ENCODE peak calls at places on chromosomes 3 and 15, in seven cellular contexts. U is fibroblast of lung; D is right cardiac atrium; R is IMR-90; A is endothelial cell of umbilical vein; G is CD8-positive, alpha-beta memory T cell; B is GM23248. F is an unnamed sample. For H3K27me3, the result is how much of the 10 kb centered on the place peaks cover.

GRCh38 chr3:150411971-150412370 is 3.9 kb downstream of the TSC22D2 start:
- DNase-seq in U (peak), D (no peak), R (peak), A (no peak), G (no peak), B (peak), F (no peak)

GRCh38 chr3:120435621-120436020 is 15.2 kb downstream of the FSTL1 start:
- DNase-seq in U (no peak), D (no peak), R (peak), A (peak), G (no peak), B (peak), F (peak)

GRCh38 chr15:97902140-97902780 is 58.2 kb upstream of the ARRDC4 start:
- DNase-seq in U (no peak), D (no peak), R (peak), A (no peak), G (no peak), B (peak), F (peak)

GRCh38 chr3:110493752-110494151 is 577.9 kb upstream of the NECTIN3 start:
- DNase-seq in U (no peak), D (no peak), R (no peak), A (no peak), G (no peak), B (no peak), F (no peak)

GRCh38 chr3:40719660-40720287 is 195.0 kb downstream of the ZNF621 start:
- DNase-seq in U (no peak), D (no peak), R (no peak), A (no peak), G (no peak), B (no peak), F (no peak)

GRCh38 chr3:10596746-10597448 is 91.5 kb upstream of the ATP2B2 start:
- DNase-seq in U (no peak), D (no peak), R (no peak), A (no peak), G (no peak), B (no peak), F (no peak)

GRCh38 chr3:188531210-188531609 is 377.3 kb downstream of the LPP start:
- DNase-seq in U (no peak), D (no peak), R (peak), A (peak), G (no peak), B (peak), F (no peak)

GRCh38 chr3:123741058-123741511 is 143.0 kb downstream of the MYLK start:
- DNase-seq in U (no peak), D (no peak), R (peak), A (no peak), G (no peak), B (peak), F (no peak)

GRCh38 chr3:136245691-136246090 is 4.4 kb upstream of the PCCB start:
- DNase-seq in U (no peak), D (no peak), R (no peak), A (no peak), G (no peak), B (no peak), F (no peak)

GRCh38 chr15:81338422-81339007 is 14.6 kb upstream of the STARD5 start:
- DNase-seq in U (peak), D (peak), R (peak), A (peak), G (no peak), B (peak), F (no peak)

GRCh38 chr3:31077021-31077601 is 182.7 kb upstream of the GADL1 start:
- DNase-seq in U (peak), D (no peak), R (peak), A (peak), G (no peak), B (peak), F (peak)

GRCh38 chr3:144791034-144791433 is 819.4 kb downstream of the DIPK2A start:
- DNase-seq in U (no peak), D (no peak), R (no peak), A (no peak), G (no peak), B (no peak), F (no peak)

GRCh38 chr15:62248277-62248974 is 83.3 kb upstream of the C2CD4B start:
- DNase-seq in U (no peak), D (no peak), R (peak), A (no peak), G (no peak), B (no peak), F (peak)

GRCh38 chr15:51853987-51854386 is 24.5 kb downstream of the TMOD3 start:
- DNase-seq in U (peak), D (no peak), R (peak), A (no peak), G (no peak), B (peak), F (no peak)

GRCh38 chr15:52483712-52484111 is 45.0 kb downstream of the MYO5A start:
- DNase-seq in U (peak), D (no peak), R (peak), A (peak), G (no peak), B (peak), F (no peak)

GRCh38 chr15:99099661-99100060 is 5.2 kb upstream of the SYNM start:
- DNase-seq in U (no peak), D (no peak), R (no peak), A (no peak), G (no peak), B (no peak), F (no peak)

GRCh38 chr3:115248274-115248673 is 101.2 kb upstream of the ZBTB20 start:
- DNase-seq in U (no peak), D (no peak), R (peak), A (peak), G (no peak), B (peak), F (no peak)

GRCh38 chr15:74205593-74205969 is 3.0 kb upstream of the STRA6 start:
- DNase-seq in U (no peak), D (no peak), R (no peak), A (no peak), G (no peak), B (no peak), F (no peak)

GRCh38 chr3:10390641-10391373 is 69.9 kb upstream of the SEC13 start:
- DNase-seq in U (no peak), D (no peak), R (no peak), A (no peak), G (no peak), B (no peak), F (no peak)

GRCh38 chr3:49058011-49058410 is 28.8 kb upstream of the IMPDH2 start:
- DNase-seq in U (no peak), D (no peak), R (no peak), A (no peak), G (no peak), B (no peak), F (no peak)

GRCh38 chr3:58281069-58281468 is 25.0 kb upstream of the RPP14 start:
- DNase-seq in U (no peak), D (no peak), R (no peak), A (no peak), G (no peak), B (no peak), F (no peak)

GRCh38 chr3:25384471-25384870 is 43.6 kb upstream of the RARB start:
- DNase-seq in U (no peak), D (no peak), R (no peak), A (no peak), G (no peak), B (no peak), F (no peak)

GRCh38 chr15:74850398-74850797 is 7.4 kb upstream of the ULK3 start:
- DNase-seq in U (no peak), D (no peak), R (no peak), A (no peak), G (no peak), B (no peak), F (no peak)

GRCh38 chr3:171892457-171892856 is 49.3 kb downstream of the TMEM212 start:
- DNase-seq in U (no peak), D (no peak), R (no peak), A (peak), G (no peak), B (no peak), F (no peak)

GRCh38 chr3:73827658-73828313 is 203.0 kb upstream of the PDZRN3 start:
- DNase-seq in U (peak), D (no peak), R (peak), A (no peak), G (no peak), B (peak), F (no peak)

GRCh38 chr3:140053011-140053702 is 118.2 kb downstream of the CLSTN2 start:
- DNase-seq in U (no peak), D (peak), R (no peak), A (no peak), G (no peak), B (no peak), F (peak)

GRCh38 chr15:56916825-56917477 is 1.5 kb upstream of the TCF12 start:
- DNase-seq in U (no peak), D (no peak), R (no peak), A (no peak), G (no peak), B (peak), F (no peak)

GRCh38 chr3:137008976-137009375 is 51.2 kb downstream of the IL20RB start:
- DNase-seq in U (no peak), D (no peak), R (no peak), A (no peak), G (no peak), B (no peak), F (no peak)

GRCh38 chr3:12014613-12015012 is 10.4 kb downstream of the SYN2 start:
- DNase-seq in U (no peak), D (no peak), R (no peak), A (no peak), G (no peak), B (no peak), F (no peak)

GRCh38 chr3:49158108-49158709 is 7.9 kb downstream of the CCDC71 start:
- DNase-seq in U (peak), D (peak), R (no peak), A (no peak), G (peak), B (peak), F (no peak)

GRCh38 chr3:127775398-127776109 is 46.8 kb downstream of the MGLL start:
- DNase-seq in U (peak), D (peak), R (peak), A (peak), G (no peak), B (peak), F (peak)

GRCh38 chr3:13452490-13453335 is 27.4 kb upstream of the HDAC11 start:
- DNase-seq in U (peak), D (no peak), R (peak), A (peak), G (peak), B (peak), F (no peak)

GRCh38 chr3:120098710-120099109 is 4.5 kb upstream of the GSK3B start:
- DNase-seq in U (no peak), D (no peak), R (no peak), A (no peak), G (no peak), B (no peak), F (no peak)

GRCh38 chr3:172622156-172622555 is 88.7 kb downstream of the NCEH1 start:
- DNase-seq in U (no peak), D (no peak), R (no peak), A (no peak), G (no peak), B (no peak), F (no peak)

GRCh38 chr3:62538706-62539356 is 165.5 kb upstream of the FEZF2 start:
- DNase-seq in U (no peak), D (no peak), R (no peak), A (no peak), G (no peak), B (no peak), F (no peak)

GRCh38 chr3:6717026-6717943 is 143.6 kb upstream of the GRM7 start:
- DNase-seq in U (no peak), D (no peak), R (no peak), A (no peak), G (no peak), B (no peak), F (no peak)

GRCh38 chr15:80118956-80119355 is 33.8 kb upstream of the FAH start:
- DNase-seq in U (no peak), D (no peak), R (no peak), A (no peak), G (no peak), B (no peak), F (no peak)

GRCh38 chr3:56124546-56124945 is 343.7 kb downstream of the ERC2 start:
- DNase-seq in U (no peak), D (no peak), R (no peak), A (no peak), G (no peak), B (no peak), F (no peak)
- H3K27me3 ChIP-seq in U (under half), D (under half), R (under half), A (under half), G (under half), B (under half), F (under half)

GRCh38 chr3:42072583-42072924 is 18.6 kb upstream of the TRAK1 start:
- DNase-seq in U (no peak), D (no peak), R (no peak), A (no peak), G (no peak), B (no peak), F (no peak)
- H3K4me3 ChIP-seq in U (peak), D (peak), R (no peak), A (no peak), G (no peak), B (peak), F (no peak)

GRCh38 chr15:34514251-34514760 is 69.1 kb downstream of the GOLGA8B start:
- DNase-seq in U (peak), D (peak), R (no peak), A (peak), G (peak), B (peak), F (no peak)
- H3K27me3 ChIP-seq in U (under half), D (under half), R (under half), A (under half), G (under half), B (under half), F (under half)

DNA sequence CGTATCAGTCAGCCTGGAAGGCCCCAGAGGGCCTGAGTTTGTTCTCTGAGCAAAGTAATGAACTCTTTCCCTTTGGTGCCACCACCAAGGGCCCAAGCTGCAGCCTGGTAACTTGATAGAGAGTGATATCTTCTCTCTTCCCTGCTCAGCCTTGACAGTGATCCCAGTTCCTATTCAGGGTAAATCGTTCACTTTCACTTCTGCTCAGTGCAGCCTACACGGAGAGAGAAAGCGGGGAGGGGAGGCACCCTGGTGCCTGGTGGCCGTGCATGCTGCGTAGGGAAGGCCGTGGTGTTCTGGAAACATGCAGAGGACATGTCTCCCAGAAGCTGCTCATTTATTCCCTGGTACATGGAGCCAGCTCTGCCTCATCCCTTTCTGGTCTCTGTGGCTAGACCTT is 54.9 kb downstream of the KIF9 start:
- DNase-seq in U (no peak), D (peak), R (no peak), A (no peak), G (no peak), B (no peak), F (no peak)
- H3K4me3 ChIP-seq in U (no peak), D (no peak), R (no peak), A (no peak), G (no peak), B (no peak), F (no peak)

GRCh38 chr3:184585545-184585944 is 24.0 kb downstream of the EPHB3 start:
- DNase-seq in U (no peak), D (peak), R (no peak), A (no peak), G (no peak), B (no peak), F (no peak)

GRCh38 chr3:184583345-184584000 is 21.9 kb downstream of the EPHB3 start:
- DNase-seq in U (no peak), D (peak), R (no peak), A (no peak), G (no peak), B (peak), F (no peak)

GRCh38 chr3:184584001-184584891 is 22.7 kb downstream of the EPHB3 start:
- DNase-seq in U (no peak), D (peak), R (no peak), A (no peak), G (no peak), B (no peak), F (no peak)

GRCh38 chr3:184588776-184589175 is 27.2 kb downstream of the EPHB3 start:
- DNase-seq in U (no peak), D (peak), R (no peak), A (no peak), G (no peak), B (no peak), F (no peak)

GRCh38 chr3:184586871-184587270 is 25.3 kb downstream of the EPHB3 start:
- DNase-seq in U (no peak), D (peak), R (no peak), A (no peak), G (no peak), B (no peak), F (no peak)
- H3K27me3 ChIP-seq in U (under half), D (under half), R (under half), A (under half), G (under half), B (under half), F (under half)

GRCh38 chr3:16842710-16843270 is 42.0 kb upstream of the PLCL2 start:
- DNase-seq in U (no peak), D (no peak), R (no peak), A (no peak), G (no peak), B (no peak), F (no peak)
- H3K4me3 ChIP-seq in U (no peak), D (no peak), R (no peak), A (no peak), G (peak), B (no peak), F (no peak)

GRCh38 chr3:38650248-38650940 is 907 bp upstream of the SCN5A start:
- DNase-seq in U (no peak), D (no peak), R (no peak), A (peak), G (no peak), B (peak), F (no peak)
- H3K27me3 ChIP-seq in U (under half), D (under half), R (under half), A (under half), G (under half), B (half or more), F (under half)

DNA sequence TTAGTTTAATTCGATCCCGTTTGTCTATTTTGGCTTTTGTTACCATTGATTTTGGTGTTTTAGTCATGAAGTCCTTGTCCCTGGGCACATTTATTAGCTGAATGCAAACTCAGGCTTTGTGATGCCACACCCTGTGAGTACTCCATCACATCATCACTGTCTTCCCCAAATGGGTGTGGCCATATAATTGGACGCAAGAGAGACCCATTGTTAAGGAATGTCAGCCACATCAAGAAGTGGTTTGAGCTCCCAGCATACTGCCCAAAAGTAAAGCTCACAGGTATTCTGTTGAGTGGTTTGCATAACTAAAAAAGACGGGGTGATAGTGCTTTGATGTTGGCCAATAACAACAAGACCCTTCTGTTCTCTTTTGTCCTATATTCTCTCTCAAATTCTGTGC is 245.7 kb downstream of the SV2B start:
- DNase-seq in U (no peak), D (no peak), R (no peak), A (no peak), G (no peak), B (no peak), F (no peak)
- H3K4me3 ChIP-seq in U (no peak), D (no peak), R (no peak), A (no peak), G (no peak), B (no peak), F (no peak)